ENCODE peak calls at places on chromosomes 3 and 15, in five cellular contexts. C is MM.1S, X is PC-3, W is left lung, P is OCI-LY7. T is an unnamed sample.

GRCh38 chr3:58627580-58627894 is 39.0 kb downstream of the FAM3D start:
- DNase-seq in C (no peak), X (peak; percentile 62), W (no peak), P (no peak), T (no peak)

GRCh38 chr3:71585126-71585525 is 1.6 kb upstream of the FOXP1 start:
- DNase-seq in C (no peak), X (peak; percentile 20), W (no peak), P (peak; percentile 60), T (no peak)

GRCh38 chr3:134799393-134799792 is 4.3 kb downstream of the EPHB1 start:
- DNase-seq in C (no peak), X (peak; percentile 1), W (no peak), P (no peak), T (no peak)

GRCh38 chr3:140595295-140595694 is 82.6 kb upstream of the TRIM42 start:
- DNase-seq in C (no peak), X (peak; percentile 2), W (no peak), P (no peak), T (no peak)

GRCh38 chr3:86547697-86548096 is 443.3 kb downstream of the VGLL3 start:
- DNase-seq in C (no peak), X (no peak), W (no peak), P (no peak), T (no peak)

GRCh38 chr3:138479355-138479964 is 45.0 kb downstream of the ESYT3 start:
- DNase-seq in C (peak; percentile 44), X (peak; percentile 49), W (no peak), P (peak; percentile 70), T (no peak)

GRCh38 chr3:107794664-107795443 is 272.1 kb downstream of the BBX start:
- DNase-seq in C (no peak), X (peak; percentile 30), W (no peak), P (no peak), T (no peak)

GRCh38 chr3:112128843-112129727 is 4.0 kb downstream of the GCSAM start:
- DNase-seq in C (peak; percentile 82), X (peak; percentile 36), W (no peak), P (peak; percentile 96), T (no peak)

GRCh38 chr3:10006048-10006761 is 19.6 kb upstream of the EMC3 start:
- DNase-seq in C (no peak), X (no peak), W (no peak), P (no peak), T (no peak)

GRCh38 chr3:23490459-23490858 is 287.3 kb downstream of the UBE2E2 start:
- DNase-seq in C (no peak), X (peak; percentile 78), W (no peak), P (no peak), T (no peak)

DNA sequence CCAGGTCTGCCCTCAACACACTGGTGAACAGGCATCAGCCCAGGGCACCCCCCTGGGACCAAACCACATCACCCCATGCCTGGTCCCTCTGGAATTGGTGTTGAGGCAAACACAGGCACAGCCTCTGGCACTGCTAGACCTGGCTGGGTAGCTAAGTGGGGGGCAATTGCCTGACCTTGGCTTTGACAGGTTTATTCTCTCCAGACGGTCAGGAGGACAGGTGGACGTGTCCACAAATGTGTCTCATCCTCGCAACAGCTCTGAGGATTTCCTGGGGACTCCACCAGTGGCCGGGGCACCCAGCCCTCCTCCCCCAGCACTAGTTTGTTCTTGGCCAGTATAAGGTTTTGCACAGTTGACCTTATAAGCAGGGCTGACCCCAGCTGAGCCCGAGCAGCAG is 31.3 kb downstream of the TKT start:
- DNase-seq in C (no peak), X (no peak), W (no peak), P (no peak), T (no peak)
- H3K4me1 ChIP-seq in C (no peaks in the 10 kb centered on the region), X (no peaks in the 10 kb centered on the region), W (peaks cover 4% of the 10 kb centered on the region), P (no peaks in the 10 kb centered on the region), T (no peaks in the 10 kb centered on the region)

GRCh38 chr3:136305879-136306278 is 55.7 kb downstream of the PCCB start:
- DNase-seq in C (peak; percentile 57), X (no peak), W (no peak), P (peak; percentile 62), T (no peak)
- TF ChIP-seq CTCF in C (peak; percentile 75), X (no peak), W (no peak), P (peak; percentile 85), T (no peak)

GRCh38 chr15:74843891-74844299 is 939 bp upstream of the ULK3 start:
- DNase-seq in C (no peak), X (no peak), W (no peak), P (no peak), T (peak; percentile 67)
- H3K4me3 ChIP-seq in C (peak overlapping the region; percentile 66), X (no peak overlapping the region), W (peak overlapping the region; percentile 80), P (peak overlapping the region; percentile 73), T (no peak overlapping the region)

DNA sequence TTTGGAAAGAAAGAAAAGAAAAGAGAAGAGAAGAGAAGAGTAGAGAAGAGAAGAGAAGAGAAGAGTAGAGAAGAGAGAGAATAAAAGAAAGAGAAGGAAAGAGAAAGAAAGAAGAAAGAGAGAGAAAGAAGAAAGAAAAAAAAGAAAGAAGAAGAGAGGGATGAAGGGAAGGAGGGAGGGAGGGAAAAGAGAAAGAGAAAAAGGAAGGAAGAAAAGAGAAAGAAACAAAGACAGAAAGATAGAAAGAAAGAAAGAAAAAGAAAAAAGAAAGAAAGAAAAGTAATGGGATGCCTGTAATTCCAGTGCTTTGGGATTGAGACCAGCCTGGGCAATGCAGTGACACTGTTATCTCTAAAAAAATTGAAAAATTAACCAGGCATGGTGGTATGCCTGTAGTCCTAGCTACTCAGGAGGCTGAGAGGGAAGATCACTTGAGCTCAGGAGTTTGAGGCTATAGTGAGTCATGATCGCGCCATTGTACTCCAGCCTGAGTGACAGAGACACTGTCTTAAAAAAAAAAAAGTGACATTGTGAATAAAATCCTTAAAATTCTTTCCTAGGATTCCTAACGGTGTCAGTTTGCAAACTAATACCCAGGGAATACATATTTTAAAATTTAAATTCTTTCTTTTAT is 1.7 kb downstream of the RASL12 start:
- DNase-seq in C (no peak), X (no peak), W (no peak), P (no peak), T (no peak)
- H3K4me1 ChIP-seq in C (no peaks in the 10 kb centered on the region), X (no peaks in the 10 kb centered on the region), W (peaks cover 11% of the 10 kb centered on the region), P (no peaks in the 10 kb centered on the region), T (no peaks in the 10 kb centered on the region)

DNA sequence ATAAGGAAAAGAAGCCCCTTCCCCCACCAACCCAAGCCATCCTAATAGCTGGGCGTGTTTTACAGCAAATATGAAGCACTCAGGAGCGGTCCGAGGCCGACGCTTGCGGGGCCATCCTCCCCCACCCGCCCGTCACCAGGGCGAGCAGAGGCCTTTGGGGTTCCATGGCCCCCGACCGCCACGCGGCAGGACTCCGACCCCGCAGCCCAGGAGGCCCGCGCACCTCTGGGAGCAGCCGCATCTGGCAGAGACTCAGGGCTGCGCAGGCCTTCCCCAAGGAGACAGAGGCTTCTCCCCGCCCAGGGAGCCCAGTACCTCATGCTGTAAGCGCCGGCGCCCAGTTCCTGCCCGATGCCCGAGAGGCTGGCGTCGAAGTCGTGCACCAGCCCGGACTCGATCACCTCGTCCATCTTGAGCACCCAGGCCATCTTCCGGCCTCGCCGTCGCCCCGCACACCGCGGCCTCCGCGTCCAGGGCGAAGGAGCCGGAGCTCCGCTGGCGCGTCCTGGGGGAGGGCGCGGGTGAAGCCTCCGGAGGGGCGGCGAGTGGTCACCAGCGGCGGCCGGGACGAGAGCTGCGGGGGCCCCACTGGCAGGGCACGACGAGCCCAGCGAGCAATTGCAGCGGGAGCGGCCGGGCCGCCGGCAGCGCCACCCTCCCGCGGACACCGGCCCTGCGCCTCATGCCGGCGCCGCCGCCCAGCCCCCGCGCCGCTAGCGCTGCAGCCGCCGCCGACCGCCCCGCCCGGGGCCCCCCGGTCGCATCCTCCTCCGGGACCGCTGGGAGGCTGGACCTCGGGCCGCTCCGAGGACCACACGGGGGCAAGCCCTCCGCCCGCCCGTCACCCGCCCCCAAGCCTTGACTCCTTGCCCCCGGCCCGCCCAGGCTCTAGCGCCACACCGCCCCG is 531 bp downstream of the UBP1 start:
- DNase-seq in C (peak; percentile 59), X (peak; percentile 31), W (peak; percentile 65), P (peak; percentile 63), T (peak; percentile 68)
- TF ChIP-seq CTCF in C (no peak), X (no peak), W (no peak), P (peak; percentile 19), T (peak; percentile 40)

DNA sequence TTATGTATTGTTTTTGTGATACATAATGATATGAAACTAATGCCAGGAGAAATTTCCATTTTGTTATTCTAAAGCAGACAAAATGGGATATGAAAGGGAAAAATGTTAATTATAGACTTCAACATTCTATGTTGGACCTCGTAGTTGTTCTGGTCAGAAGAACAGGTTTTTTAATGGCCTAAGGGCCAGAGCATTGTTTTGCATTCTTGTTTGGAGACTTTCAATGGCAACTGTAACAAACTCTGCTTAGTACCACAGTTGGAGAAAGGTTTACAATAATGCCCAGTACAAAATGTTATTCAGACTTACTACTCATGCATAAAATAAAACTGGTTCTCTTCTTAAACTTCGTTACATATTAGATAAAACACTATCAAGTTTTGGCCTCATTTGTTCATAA is 12.2 kb downstream of the PPARG start:
- DNase-seq in C (no peak), X (no peak), W (no peak), P (no peak), T (no peak)
- H3K4me3 ChIP-seq in C (no peak overlapping the region), X (peak overlapping the region; percentile 17), W (no peak overlapping the region), P (no peak overlapping the region), T (no peak overlapping the region)

DNA sequence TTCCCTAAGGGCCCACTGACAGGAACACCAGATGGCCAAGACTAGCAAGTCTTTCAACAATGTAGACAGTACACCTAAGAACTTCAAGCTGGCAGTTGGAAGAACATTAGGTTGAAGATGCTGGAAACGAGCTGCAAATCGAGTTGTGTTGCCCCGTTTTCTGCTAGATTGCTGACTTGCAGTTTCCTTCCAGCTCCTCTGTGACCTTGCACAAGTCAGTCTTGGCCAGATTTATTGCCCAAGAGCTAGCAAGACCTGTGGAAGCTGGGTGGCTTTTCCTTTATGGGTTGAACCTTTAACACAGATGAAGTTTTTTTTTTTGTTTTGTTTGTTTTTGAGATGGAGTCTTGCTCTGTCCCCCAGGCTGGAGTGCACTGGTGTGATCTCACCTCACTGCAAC is 2.9 kb upstream of the RBM6 start:
- DNase-seq in C (no peak), X (no peak), W (no peak), P (no peak), T (no peak)
- H3K4me1 ChIP-seq in C (peaks cover 4% of the 10 kb centered on the region), X (peaks cover 4% of the 10 kb centered on the region), W (peaks cover 33% of the 10 kb centered on the region), P (peaks cover 15% of the 10 kb centered on the region), T (peaks cover 4% of the 10 kb centered on the region)